ENCODE peak calls at places on chromosomes 3 and 15, in four cellular contexts. V, C, E and F are unnamed samples.
A peak's percentile ranks its signal among the peaks of the same experiment; 100 is the strongest.

GRCh38 chr15:41241251-41241964 is 10.3 kb downstream of the CHP1 start:
- DNase-seq in C (peak; percentile 92), E (no peak), V (no peak), F (no peak)

GRCh38 chr3:128567705-128568356 is 74.8 kb upstream of the GATA2 start:
- DNase-seq in E (no peak), V (no peak), C (no peak), F (no peak)

GRCh38 chr3:59607628-59608027 is 557.8 kb upstream of the CFAP20DC start:
- DNase-seq in C (no peak), V (no peak), E (no peak), F (no peak)

GRCh38 chr15:80875568-80875967 is 96.4 kb downstream of the CEMIP start:
- DNase-seq in C (no peak), E (no peak), V (no peak), F (no peak)

GRCh38 chr3:139187154-139187553 is 142.5 kb upstream of the PRR23C start:
- DNase-seq in V (no peak), E (no peak), C (peak; percentile 8), F (no peak)

GRCh38 chr3:27185231-27185989 is 183.8 kb downstream of the NEK10 start:
- DNase-seq in V (no peak), E (no peak), C (no peak), F (no peak)

GRCh38 chr15:42582569-42583235 is 7.3 kb downstream of the STARD9 start:
- DNase-seq in C (no peak), E (no peak), V (no peak), F (no peak)

GRCh38 chr15:62909257-62909656 is 133.3 kb upstream of the TPM1 start:
- DNase-seq in V (no peak), E (no peak), C (no peak), F (no peak)

GRCh38 chr15:41341519-41341918 is 8.8 kb downstream of the NUSAP1 start:
- DNase-seq in V (no peak), C (no peak), E (no peak), F (no peak)

GRCh38 chr3:124813541-124813940 is 73.6 kb downstream of the ITGB5 start:
- DNase-seq in E (no peak), C (no peak), V (no peak), F (no peak)

GRCh38 chr3:74631341-74631740 is 16.9 kb upstream of the CNTN3 start:
- DNase-seq in E (no peak), C (no peak), V (no peak), F (no peak)

GRCh38 chr3:153160451-153161137 is 1.4 kb upstream of the RAP2B start:
- DNase-seq in V (peak; percentile 93), C (peak; percentile 91), E (peak; percentile 46), F (peak; percentile 81)

GRCh38 chr15:56469484-56469883 is 4.5 kb upstream of the MNS1 start:
- DNase-seq in V (no peak), E (no peak), C (no peak), F (no peak)

GRCh38 chr3:169250000-169250399 is 413.5 kb downstream of the MECOM start:
- DNase-seq in E (no peak), C (no peak), V (no peak), F (peak; percentile 21)

GRCh38 chr15:27232876-27233275 is 261.9 kb downstream of the GABRG3 start:
- DNase-seq in V (no peak), C (no peak), E (no peak), F (no peak)

GRCh38 chr3:38454884-38455638 is 1.4 kb downstream of the ACVR2B start:
- DNase-seq in V (peak; percentile 90), C (peak; percentile 50), E (peak; percentile 80), F (peak; percentile 92)

GRCh38 chr3:128714887-128715496 is 11.0 kb upstream of the RAB7A start:
- DNase-seq in E (no peak), V (no peak), C (no peak), F (no peak)

GRCh38 chr15:77650285-77650684 is 17.6 kb upstream of the LINGO1 start:
- DNase-seq in V (no peak), E (no peak), C (peak; percentile 13), F (peak; percentile 67)

GRCh38 chr3:38368238-38368637 is 21.7 kb downstream of the XYLB start:
- DNase-seq in V (no peak), C (no peak), E (no peak), F (no peak)

GRCh38 chr3:42549131-42549530 is 32.6 kb downstream of the SEC22C start:
- DNase-seq in V (no peak), E (no peak), C (no peak), F (no peak)

GRCh38 chr3:59573911-59574310 is 524.1 kb upstream of the CFAP20DC start:
- DNase-seq in E (no peak), C (no peak), V (no peak), F (no peak)

GRCh38 chr3:177055557-177056290 is 141.6 kb downstream of the TBL1XR1 start:
- DNase-seq in E (no peak), V (no peak), C (no peak), F (no peak)

GRCh38 chr15:52579852-52580251 is 11.0 kb upstream of the ARPP19 start:
- DNase-seq in C (no peak), E (no peak), V (no peak), F (no peak)

GRCh38 chr3:196207833-196208607 is 3.2 kb downstream of the ZDHHC19 start:
- DNase-seq in E (no peak), V (peak; percentile 89), C (no peak), F (peak; percentile 64)

GRCh38 chr15:45399381-45400212 is 21.3 kb upstream of the GATM start:
- DNase-seq in C (peak; percentile 55), E (no peak), V (no peak), F (no peak)

GRCh38 chr15:61301701-61302100 is 72.6 kb upstream of the RORA start:
- DNase-seq in V (peak; percentile 45), E (no peak), C (no peak), F (no peak)

GRCh38 chr3:172635588-172635987 is 75.3 kb downstream of the NCEH1 start:
- DNase-seq in V (no peak), C (peak; percentile 45), E (no peak), F (no peak)

GRCh38 chr15:90184119-90184785 is 16.9 kb upstream of the SEMA4B start:
- DNase-seq in C (no peak), E (no peak), V (no peak), F (peak; percentile 52)

GRCh38 chr3:148077318-148077923 is 620.3 kb upstream of the AGTR1 start:
- DNase-seq in C (peak; percentile 48), V (no peak), E (no peak), F (no peak)

GRCh38 chr3:120450261-120450913 is 405 bp downstream of the FSTL1 start:
- DNase-seq in C (peak; percentile 50), V (peak; percentile 83), E (no peak), F (peak; percentile 51)

GRCh38 chr15:59169337-59169736 is 37.3 kb upstream of the LDHAL6B start:
- DNase-seq in C (peak; percentile 80), V (no peak), E (no peak), F (no peak)

GRCh38 chr3:158709666-158710083 is 22.6 kb downstream of the RARRES1 start:
- DNase-seq in E (no peak), V (no peak), C (peak; percentile 54), F (no peak)

GRCh38 chr3:99875573-99875924 is 57.9 kb downstream of the CMSS1 start:
- DNase-seq in E (no peak), C (peak; percentile 72), V (no peak), F (no peak)

GRCh38 chr3:58559586-58559985 is 17.6 kb downstream of the FAM107A start:
- DNase-seq in E (no peak), C (no peak), V (no peak), F (no peak)

GRCh38 chr3:58564054-58564453 is 13.1 kb downstream of the FAM107A start:
- DNase-seq in C (no peak), V (no peak), E (no peak), F (no peak)

GRCh38 chr3:58562498-58562897 is 14.7 kb downstream of the FAM107A start:
- DNase-seq in E (no peak), V (no peak), C (no peak), F (no peak)

GRCh38 chr3:58563386-58564035 is 13.7 kb downstream of the FAM107A start:
- DNase-seq in E (no peak), C (no peak), V (no peak), F (no peak)

DNA sequence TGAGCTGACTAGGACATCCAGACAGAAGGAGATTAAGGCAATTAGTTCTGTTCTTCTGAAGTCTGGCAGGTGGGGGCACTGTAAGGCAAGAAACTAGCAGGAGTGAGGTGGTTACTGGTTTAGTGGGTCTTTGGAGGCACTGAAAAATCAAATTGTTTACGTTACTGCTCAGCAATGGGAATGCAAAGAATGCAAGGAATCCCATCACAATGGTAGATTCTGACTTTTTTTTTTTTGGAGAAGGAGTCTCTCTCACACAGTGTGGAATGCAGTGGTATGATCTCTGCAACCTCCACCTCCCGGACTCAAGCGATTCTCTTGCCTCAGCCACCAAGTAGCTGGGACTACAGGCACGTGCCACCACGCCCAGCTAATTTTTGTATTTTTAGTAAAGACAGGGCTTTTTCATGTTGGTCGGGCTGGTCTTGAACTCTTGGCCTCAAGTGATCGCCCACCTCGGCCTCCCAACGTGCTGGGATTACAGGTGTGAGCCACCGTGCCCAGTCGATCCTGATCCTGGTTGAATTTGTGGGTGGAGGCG is 16.4 kb downstream of the FAM107A start:
- DNase-seq in V (no peak), C (peak; percentile 91), E (no peak), F (peak; percentile 45)
- TF ChIP-seq CTCF in V (no peak), C (peak; percentile 71), E (peak; percentile 47), F (no peak)

GRCh38 chr15:57646057-57646456 is 54.4 kb downstream of the MYZAP start:
- DNase-seq in E (no peak), V (no peak), C (no peak), F (no peak)

GRCh38 chr15:57637836-57638235 is 46.1 kb downstream of the MYZAP start:
- DNase-seq in C (peak; percentile 19), E (no peak), V (no peak), F (no peak)

GRCh38 chr15:57639306-57639705 is 47.6 kb downstream of the MYZAP start:
- DNase-seq in C (no peak), E (no peak), V (no peak), F (no peak)

GRCh38 chr15:57635300-57635944 is 43.7 kb downstream of the MYZAP start:
- DNase-seq in E (no peak), V (no peak), C (peak; percentile 24), F (no peak)

DNA sequence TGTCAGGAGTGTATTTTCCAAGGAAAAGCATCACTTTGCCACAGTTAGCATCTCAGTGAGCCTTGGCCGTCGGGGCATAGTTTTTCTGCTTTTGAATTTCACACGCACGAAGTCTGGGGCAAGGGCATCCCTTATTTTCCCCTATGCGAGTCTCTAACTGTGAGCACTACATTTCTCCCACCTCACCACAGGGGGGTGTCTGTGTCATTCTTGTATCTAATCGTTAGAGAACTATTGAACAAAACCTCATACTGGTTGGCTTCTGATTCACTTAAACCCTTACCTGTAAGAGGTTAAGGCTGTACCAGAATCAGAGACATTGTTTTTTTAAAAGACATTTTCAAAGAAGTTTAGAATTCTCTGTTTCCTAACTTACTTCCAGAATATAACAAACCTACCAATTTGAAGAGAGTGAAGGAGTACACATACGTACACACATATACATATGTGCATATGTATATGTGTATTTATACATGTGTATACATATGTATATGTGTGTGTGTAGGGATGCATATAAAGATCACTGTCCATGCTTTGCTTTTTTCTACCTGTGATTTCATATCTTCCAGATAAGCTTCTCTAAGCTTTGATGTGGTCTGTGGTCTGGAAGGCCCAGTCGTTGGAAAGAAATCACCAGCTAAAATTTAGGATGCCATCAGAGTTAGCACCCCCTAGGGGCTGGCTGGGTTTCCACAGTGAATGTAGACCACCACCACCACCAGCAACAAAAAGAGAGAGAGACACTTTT is 49.4 kb downstream of the MYZAP start:
- DNase-seq in E (no peak), V (no peak), C (peak; percentile 41), F (peak; percentile 30)
- TF ChIP-seq CTCF in E (peak; percentile 51), V (no peak), C (peak; percentile 32), F (peak; percentile 43)

GRCh38 chr3:134039161-134039862 is 9.6 kb upstream of the SLCO2A1 start:
- DNase-seq in E (no peak), C (no peak), V (no peak), F (peak; percentile 29)
- TF ChIP-seq CTCF in E (peak; percentile 27), C (peak; percentile 15), V (peak; percentile 21), F (no peak)

GRCh38 chr3:194928831-194929594 is 243.3 kb downstream of the FAM43A start:
- DNase-seq in C (no peak), E (no peak), V (no peak), F (peak; percentile 34)
- TF ChIP-seq CTCF in C (peak; percentile 38), E (peak; percentile 68), V (peak; percentile 38), F (peak; percentile 67)